ENCODE peak calls at places on chromosomes 13 and 19, in five cellular contexts. N is T follicular helper cell, U is iris pigment epithelial cell, H is NCI-H1092, O is substantia nigra. S is an unnamed sample.

GRCh38 chr13:21638319-21639282 is 32.3 kb upstream of the FGF9 start:
- DNase-seq in H (peak), U (peak), N (peak), O (no peak), S (peak)

GRCh38 chr13:34993470-34993869 is 51.4 kb downstream of the NBEA start:
- DNase-seq in U (peak), O (no peak), H (no peak), N (no peak), S (no peak)

GRCh38 chr19:15137777-15138176 is 30.6 kb downstream of the SYDE1 start:
- DNase-seq in U (peak), O (no peak), H (no peak), N (no peak), S (no peak)

GRCh38 chr13:39765801-39766463 is 110.5 kb downstream of the COG6 start:
- DNase-seq in U (no peak), H (peak), O (peak), N (no peak), S (peak)

GRCh38 chr13:105587786-105588185 is 947.7 kb downstream of the EFNB2 start:
- DNase-seq in O (no peak), U (peak), H (no peak), N (no peak), S (no peak)

GRCh38 chr13:42984691-42985090 is 7.3 kb downstream of the EPSTI1 start:
- DNase-seq in O (no peak), N (no peak), H (no peak), U (no peak), S (no peak)

GRCh38 chr13:40228981-40229380 is 437.5 kb downstream of the FOXO1 start:
- DNase-seq in U (peak), N (no peak), O (no peak), H (no peak), S (no peak)

GRCh38 chr13:27118428-27119054 is 53.1 kb downstream of the USP12 start:
- DNase-seq in O (no peak), U (no peak), N (no peak), H (no peak), S (no peak)

GRCh38 chr19:8607386-8607785 is 3.1 kb downstream of the ADAMTS10 start:
- DNase-seq in H (no peak), U (peak), N (no peak), O (no peak), S (no peak)

GRCh38 chr13:113551081-113552000 is 33.2 kb upstream of the TFDP1 start:
- DNase-seq in U (no peak), N (no peak), O (no peak), H (no peak), S (no peak)

GRCh38 chr19:41616785-41617621 is 9.9 kb downstream of the CEACAM4 start:
- DNase-seq in N (no peak), O (no peak), H (no peak), U (peak), S (no peak)

GRCh38 chr13:30105381-30105780 is 202.0 kb downstream of the KATNAL1 start:
- DNase-seq in U (no peak), N (no peak), H (no peak), O (no peak), S (no peak)

GRCh38 chr19:40129425-40129824 is 38.7 kb upstream of the ZNF780A start:
- DNase-seq in H (no peak), N (no peak), O (no peak), U (no peak), S (no peak)

GRCh38 chr19:5068251-5069090 is 99.6 kb downstream of the KDM4B start:
- DNase-seq in H (no peak), O (no peak), U (no peak), N (no peak), S (no peak)

GRCh38 chr19:7973883-7974282 is 30.4 kb upstream of the TIMM44 start:
- DNase-seq in H (no peak), U (no peak), O (peak), N (no peak), S (no peak)

GRCh38 chr19:10442698-10443097 is 22.4 kb downstream of the PDE4A start:
- DNase-seq in H (no peak), O (no peak), N (no peak), U (no peak), S (no peak)

GRCh38 chr13:40120781-40121180 is 465.3 kb downstream of the COG6 start:
- DNase-seq in N (no peak), U (peak), H (no peak), O (no peak), S (no peak)

GRCh38 chr13:42146359-42146758 is 97.9 kb downstream of the DGKH start:
- DNase-seq in N (no peak), O (no peak), U (no peak), H (no peak), S (no peak)

GRCh38 chr13:30314562-30314961 is 7.2 kb upstream of the KATNAL1 start:
- DNase-seq in N (no peak), U (no peak), H (no peak), O (no peak), S (no peak)

GRCh38 chr19:5795382-5795919 is 4.5 kb upstream of the DUS3L start:
- DNase-seq in H (no peak), O (no peak), U (no peak), N (no peak), S (no peak)

GRCh38 chr19:30073152-30074000 is 131.3 kb downstream of the URI1 start:
- DNase-seq in U (no peak), N (no peak), O (no peak), H (no peak), S (no peak)

GRCh38 chr19:43784251-43784980 is 3.6 kb upstream of the KCNN4 start:
- DNase-seq in U (peak), H (no peak), N (peak), O (no peak), S (peak)

GRCh38 chr19:35112995-35113693 is 2.5 kb upstream of the FXYD3 start:
- DNase-seq in U (no peak), O (no peak), H (no peak), N (no peak), S (no peak)

GRCh38 chr13:98315466-98315865 is 138.4 kb upstream of the RNF113B start:
- DNase-seq in N (no peak), U (peak), O (no peak), H (no peak), S (no peak)

GRCh38 chr19:38971672-38972071 is 3.9 kb downstream of the FBXO17 start:
- DNase-seq in O (no peak), H (no peak), N (no peak), U (no peak), S (no peak)

GRCh38 chr19:13865243-13865577 is 11.7 kb upstream of the NANOS3 start:
- DNase-seq in U (no peak), H (no peak), N (no peak), O (no peak), S (no peak)

GRCh38 chr19:34120846-34121639 is 51.3 kb upstream of the LSM14A start:
- DNase-seq in N (peak), O (no peak), U (peak), H (no peak), S (peak)

GRCh38 chr19:35542209-35542608 is 3.2 kb upstream of the TMEM147 start:
- DNase-seq in H (no peak), N (no peak), O (no peak), U (no peak), S (no peak)

GRCh38 chr19:543912-544608 is at the start of gene GZMM:
- DNase-seq in O (no peak), H (no peak), U (no peak), N (peak), S (peak)

GRCh38 chr19:46610851-46611770 is 10.0 kb downstream of the CALM3 start:
- DNase-seq in H (no peak), U (peak), O (no peak), N (no peak), S (peak)

GRCh38 chr19:40601061-40601973 is at the start of gene LTBP4:
- DNase-seq in N (no peak), O (peak), U (peak), H (no peak), S (no peak)

GRCh38 chr13:113211774-113212173 is 2.4 kb downstream of the CUL4A start:
- DNase-seq in N (no peak), H (no peak), O (no peak), U (no peak), S (no peak)

GRCh38 chr13:111845621-111846351 is 221.2 kb upstream of the SOX1 start:
- DNase-seq in U (no peak), N (no peak), O (no peak), H (no peak), S (no peak)

GRCh38 chr13:62060570-62060969 is 644.9 kb upstream of the PCDH20 start:
- DNase-seq in O (no peak), U (no peak), N (no peak), H (no peak), S (no peak)

GRCh38 chr13:35781044-35781443 is 304.6 kb upstream of the MAB21L1 start:
- DNase-seq in N (no peak), O (no peak), H (no peak), U (peak), S (no peak)

S was measured in T-helper 1 cell.